ENCODE peak calls at places on chromosomes 6 and 20, in six cellular contexts. O is neural progenitor cell, X is SK-N-SH, W is GM23248, C is GM23338, K is PC-3. Z is an unnamed sample. For H3F3A, the result is how much of the 10 kb centered on the place peaks cover.

GRCh38 chr6:16583151-16583762 is 178.0 kb downstream of the ATXN1 start:
- DNase-seq in K (no peak), C (no peak), O (no peak), X (no peak), W (no peak), Z (no peak)

GRCh38 chr6:1606533-1607235 is 3.0 kb upstream of the FOXC1 start:
- DNase-seq in W (no peak), C (peak), O (peak), X (peak), K (no peak), Z (no peak)

GRCh38 chr6:7727951-7728854 is 2.3 kb downstream of the BMP6 start:
- DNase-seq in K (peak), X (peak), O (peak), W (peak), C (peak), Z (peak)

GRCh38 chr6:154414021-154414813 is 57.6 kb upstream of the IPCEF1 start:
- DNase-seq in X (no peak), C (no peak), W (peak), O (no peak), K (no peak), Z (no peak)

GRCh38 chr6:11103065-11103464 is 8.5 kb downstream of the ERVFRD-1 start:
- DNase-seq in O (no peak), K (no peak), C (no peak), X (no peak), W (no peak), Z (no peak)

GRCh38 chr6:81731814-81732213 is 20.7 kb downstream of the TENT5A start:
- DNase-seq in X (no peak), W (peak), O (no peak), K (peak), C (no peak), Z (no peak)

GRCh38 chr20:40658509-40658908 is 30.5 kb downstream of the MAFB start:
- DNase-seq in O (no peak), C (no peak), X (no peak), W (no peak), K (no peak), Z (no peak)

GRCh38 chr6:96626749-96627353 is 63.9 kb downstream of the FHL5 start:
- DNase-seq in K (peak), W (peak), O (peak), X (peak), C (peak), Z (peak)

GRCh38 chr6:156131221-156131903 is 645.8 kb upstream of the ARID1B start:
- DNase-seq in C (no peak), O (no peak), X (no peak), K (no peak), W (no peak), Z (peak)

GRCh38 chr6:71123051-71123450 is 165.6 kb upstream of the OGFRL1 start:
- DNase-seq in O (no peak), K (no peak), X (no peak), W (no peak), C (no peak), Z (no peak)

GRCh38 chr20:31484001-31484400 is 8.9 kb downstream of the REM1 start:
- DNase-seq in C (peak), W (peak), O (no peak), K (no peak), X (peak), Z (no peak)

GRCh38 chr6:5941188-5941587 is 65.5 kb downstream of the NRN1 start:
- DNase-seq in W (peak), C (no peak), O (no peak), X (no peak), K (no peak), Z (no peak)

GRCh38 chr20:50418890-50419642 is 91.1 kb upstream of the PTPN1 start:
- DNase-seq in X (no peak), C (no peak), W (no peak), O (no peak), K (no peak), Z (no peak)

GRCh38 chr20:47271216-47271615 is 85.3 kb downstream of the ZMYND8 start:
- DNase-seq in X (no peak), O (no peak), C (no peak), W (no peak), K (no peak), Z (no peak)

GRCh38 chr6:51959744-51960383 is 127.5 kb downstream of the PKHD1 start:
- DNase-seq in O (peak), K (peak), X (peak), W (peak), C (peak), Z (peak)

GRCh38 chr20:38137441-38138037 is 27.5 kb downstream of the TGM2 start:
- DNase-seq in X (no peak), W (no peak), K (no peak), C (no peak), O (no peak), Z (no peak)

GRCh38 chr6:74507649-74508048 is 698.2 kb downstream of the COL12A1 start:
- DNase-seq in X (no peak), W (no peak), C (no peak), O (no peak), K (no peak), Z (no peak)

GRCh38 chr20:6053776-6054688 is at the start of gene LRRN4:
- DNase-seq in K (peak), W (peak), X (no peak), C (peak), O (peak), Z (no peak)

GRCh38 chr6:111747791-111748190 is 125.5 kb downstream of the FYN start:
- DNase-seq in O (no peak), C (no peak), K (no peak), X (no peak), W (no peak), Z (no peak)

GRCh38 chr6:168562576-168563151 is 121.7 kb downstream of the SMOC2 start:
- DNase-seq in C (no peak), X (no peak), K (no peak), W (no peak), O (no peak), Z (no peak)

GRCh38 chr20:44247676-44248419 is 740 bp downstream of the GDAP1L1 start:
- DNase-seq in O (peak), W (peak), K (no peak), X (peak), C (peak), Z (peak)

GRCh38 chr6:128903715-128904114 is 20.8 kb downstream of the LAMA2 start:
- DNase-seq in O (no peak), K (no peak), C (no peak), W (no peak), X (no peak), Z (no peak)

GRCh38 chr6:148508401-148509151 is 165.9 kb downstream of the SASH1 start:
- DNase-seq in K (no peak), X (no peak), C (peak), W (peak), O (peak), Z (no peak)

GRCh38 chr6:98203170-98203806 is 631.1 kb upstream of the POU3F2 start:
- DNase-seq in O (peak), X (no peak), C (peak), K (peak), W (peak), Z (no peak)

GRCh38 chr6:45663181-45664180 is 285.7 kb upstream of the SUPT3H start:
- DNase-seq in C (peak), X (no peak), O (peak), K (no peak), W (peak), Z (no peak)

GRCh38 chr6:414447-414846 is 22.9 kb downstream of the IRF4 start:
- DNase-seq in K (no peak), X (no peak), O (no peak), C (no peak), W (no peak), Z (no peak)

GRCh38 chr6:37298958-37299357 is 41.0 kb upstream of the TMEM217 start:
- DNase-seq in X (no peak), W (no peak), O (no peak), C (no peak), K (no peak), Z (no peak)

GRCh38 chr6:105733556-105734162 is 330.8 kb upstream of the PREP start:
- DNase-seq in X (peak), O (peak), W (peak), K (peak), C (peak), Z (peak)

GRCh38 chr6:8065519-8065911 is 1.3 kb upstream of the BLOC1S5 start:
- DNase-seq in O (no peak), K (no peak), C (no peak), X (no peak), W (peak), Z (no peak)

GRCh38 chr6:35725721-35726438 is 11.0 kb upstream of the ARMC12 start:
- DNase-seq in O (no peak), K (no peak), X (no peak), C (no peak), W (peak), Z (no peak)

GRCh38 chr6:130000526-130001228 is 17.7 kb upstream of the L3MBTL3 start:
- DNase-seq in X (no peak), C (no peak), O (no peak), K (no peak), W (no peak), Z (no peak)

GRCh38 chr20:52684911-52685310 is 287.2 kb upstream of the TSHZ2 start:
- DNase-seq in K (no peak), X (no peak), O (no peak), W (peak), C (no peak), Z (no peak)

GRCh38 chr6:79810153-79810806 is 137.1 kb downstream of the ELOVL4 start:
- DNase-seq in W (no peak), X (peak), K (no peak), C (peak), O (peak), Z (no peak)

GRCh38 chr6:53752856-53753255 is 41.9 kb upstream of the LRRC1 start:
- DNase-seq in X (no peak), W (peak), O (no peak), C (no peak), K (peak), Z (no peak)

GRCh38 chr20:10337291-10337690 is 96.7 kb downstream of the MKKS start:
- DNase-seq in X (no peak), K (no peak), W (peak), C (no peak), O (no peak), Z (no peak)

DNA sequence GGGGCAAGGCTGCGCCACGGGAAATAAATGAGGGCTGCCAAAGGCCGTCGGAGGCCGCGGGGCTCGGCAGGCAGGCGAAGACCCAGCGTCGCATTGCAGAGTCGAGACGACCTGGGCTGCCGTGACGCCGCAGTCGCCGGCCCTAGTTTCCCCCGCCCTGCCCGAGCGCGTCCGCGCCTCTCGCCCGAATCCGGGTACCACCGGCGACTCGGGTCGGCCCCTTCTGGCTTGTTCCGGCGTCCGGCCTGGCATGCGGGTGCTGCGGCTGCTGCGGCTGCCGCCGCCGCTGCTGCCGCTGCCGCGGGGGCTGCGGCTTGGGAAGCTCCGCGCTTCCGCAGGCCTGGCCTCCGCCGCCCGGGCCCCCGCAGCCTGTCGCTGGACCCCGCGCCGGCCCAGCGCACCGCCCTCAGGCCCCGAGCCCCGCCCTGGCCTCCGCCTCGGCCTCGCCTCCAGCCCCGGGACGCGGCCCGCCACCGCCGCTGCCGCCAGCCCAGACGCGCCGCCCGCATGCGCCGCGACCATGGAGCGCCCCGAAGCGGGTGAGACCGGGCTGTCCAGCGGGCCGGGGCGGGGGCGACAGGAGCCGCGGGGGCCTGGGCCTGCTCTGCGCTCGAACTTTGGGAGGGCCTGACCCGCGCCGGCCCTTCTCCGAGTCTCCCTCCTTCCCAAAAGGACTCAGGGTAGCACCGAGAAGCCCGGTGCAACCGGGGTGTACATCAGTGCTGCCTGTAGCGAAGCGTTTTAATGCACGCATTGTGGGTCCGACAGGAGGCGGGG is at the start of gene AKAP7:
- DNase-seq in K (peak), W (peak), C (peak), X (peak), O (peak), Z (peak)
- TF ChIP-seq EZH2phosphoT487 in K (no peak), W (no peak), C (no peak), X (no peak), O (no peak), Z (no peak)

DNA sequence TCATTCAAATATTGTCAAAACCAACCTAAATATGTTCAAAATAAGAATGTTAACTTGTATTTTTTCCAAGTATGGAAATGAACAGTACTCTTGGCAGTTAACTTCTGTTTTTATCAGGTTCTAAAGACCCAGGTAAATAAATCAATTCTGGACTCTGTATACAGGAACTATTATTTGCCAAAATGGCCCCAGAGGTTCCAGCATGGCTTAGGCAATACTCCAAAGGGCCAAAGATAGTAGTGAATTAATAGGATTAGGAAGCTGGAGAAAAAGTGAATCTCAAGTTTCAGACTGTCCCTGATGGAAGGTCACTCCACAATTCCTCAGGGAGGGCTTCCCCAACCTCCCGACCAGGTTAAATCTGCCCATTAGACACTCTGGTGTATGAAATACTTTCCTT is 6.7 kb downstream of the BACH2 start:
- DNase-seq in O (no peak), K (no peak), W (no peak), C (no peak), X (no peak), Z (no peak)
- H3F3A ChIP-seq in O (under half), K (under half), W (under half), C (under half), X (under half), Z (under half)

GRCh38 chr6:42091718-42092023 is 41.3 kb downstream of the TAF8 start:
- DNase-seq in W (no peak), O (no peak), K (no peak), X (no peak), C (no peak), Z (no peak)

GRCh38 chr6:42095776-42096541 is 45.6 kb downstream of the TAF8 start:
- DNase-seq in O (peak), K (no peak), X (no peak), W (peak), C (peak), Z (no peak)

GRCh38 chr6:42095066-42095465 is 44.7 kb downstream of the TAF8 start:
- DNase-seq in W (no peak), C (no peak), X (no peak), O (no peak), K (peak), Z (no peak)

GRCh38 chr6:42090819-42091717 is 40.7 kb downstream of the TAF8 start:
- DNase-seq in K (no peak), W (no peak), C (no peak), X (no peak), O (no peak), Z (no peak)

DNA sequence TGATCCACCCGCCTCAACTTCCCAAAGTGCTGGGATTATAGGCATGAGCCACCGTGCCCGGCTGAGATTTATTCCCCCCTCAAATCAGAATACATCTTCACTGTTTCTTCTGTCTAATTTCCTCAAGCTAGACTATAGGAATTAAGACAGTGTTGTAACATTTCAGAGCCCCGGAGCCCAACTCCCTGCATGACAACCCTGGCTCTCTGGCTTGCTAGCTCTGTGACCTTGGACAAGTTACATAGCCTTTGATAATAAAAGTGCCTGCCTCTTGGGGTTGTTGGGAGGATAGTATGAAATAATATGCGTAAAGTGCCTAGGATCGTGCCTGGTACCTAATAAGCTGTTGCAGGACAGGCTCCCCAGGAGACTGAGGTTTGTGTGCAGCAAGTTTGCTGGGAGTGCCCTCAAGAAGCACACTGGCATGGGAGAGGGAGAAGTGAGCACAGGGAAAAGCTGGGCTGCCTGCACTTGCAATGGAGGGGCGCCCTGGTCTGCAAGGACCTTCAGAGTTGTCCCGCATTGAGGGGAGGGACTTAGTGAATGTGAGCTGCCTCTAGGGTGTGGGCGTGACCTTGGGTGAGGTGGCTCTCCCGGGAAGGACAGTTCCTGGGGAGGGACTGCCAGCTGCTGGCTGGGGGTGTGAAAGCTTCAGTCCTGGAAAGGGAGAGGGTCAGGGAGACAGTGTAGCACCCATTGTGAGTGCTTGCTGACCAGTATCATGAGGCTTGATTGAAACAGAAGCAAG is 43.4 kb downstream of the TAF8 start:
- DNase-seq in W (peak), O (no peak), X (no peak), K (peak), C (peak), Z (no peak)
- TF ChIP-seq EZH2phosphoT487 in W (no peak), O (no peak), X (no peak), K (no peak), C (no peak), Z (no peak)

DNA sequence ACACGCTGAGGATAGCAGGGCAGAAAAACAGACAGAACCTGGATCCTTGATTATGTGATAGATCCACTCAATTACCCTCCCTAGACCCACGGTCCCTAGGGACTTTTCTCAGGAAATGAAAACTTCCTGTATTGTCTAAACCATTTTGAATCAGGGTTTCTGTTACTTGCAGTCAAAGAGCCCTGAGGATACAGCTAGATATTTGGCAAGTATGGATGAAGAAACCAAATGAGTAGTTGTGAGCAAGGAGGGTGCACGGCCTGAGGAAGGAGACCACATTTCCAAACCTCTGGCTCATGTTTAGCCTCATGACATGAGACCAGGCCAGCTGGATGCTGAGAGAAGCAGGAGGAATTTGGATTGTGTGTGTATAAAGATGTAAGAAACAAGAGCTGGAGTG is 91.6 kb downstream of the MRPL14 start:
- DNase-seq in K (no peak), O (no peak), W (peak), X (no peak), C (no peak), Z (no peak)
- H3F3A ChIP-seq in K (under half), O (under half), W (under half), X (under half), C (under half), Z (under half)

Z was measured in MM.1S.